ENCODE peak calls at places on chromosomes 3 and 15, in four cellular contexts. K is activated CD4-positive, alpha-beta T cell treated with anti-CD3 and anti-CD28 coated beads for 36 hours; Y is GM10248; U is activated CD4-positive, alpha-beta memory T cell treated with anti-CD3 and anti-CD28 coated beads, Interleukin-2, amount 10 ng/mL, durations not matched to agents 7 days and 5 days. E is an unnamed sample.

GRCh38 chr3:192001217-192001616 is 540.3 kb downstream of the PYDC2 start:
- DNase-seq in K (no peak), U (no peak), Y (no peak), E (no peak)

GRCh38 chr3:38588276-38588971 is 61.1 kb downstream of the SCN5A start:
- DNase-seq in Y (no peak), K (no peak), U (peak; percentile 8), E (no peak)

GRCh38 chr3:69273895-69274294 is 112.0 kb downstream of the FRMD4B start:
- DNase-seq in Y (no peak), K (no peak), U (no peak), E (no peak)

GRCh38 chr3:162641317-162641716 is 1144.7 kb downstream of the OTOL1 start:
- DNase-seq in K (no peak), U (no peak), Y (no peak), E (no peak)

GRCh38 chr3:186512570-186513302 is 31.4 kb downstream of the CRYGS start:
- DNase-seq in K (no peak), U (no peak), Y (peak; percentile 30), E (no peak)

GRCh38 chr3:30315452-30315851 is 290.9 kb upstream of the TGFBR2 start:
- DNase-seq in K (no peak), U (no peak), Y (no peak), E (no peak)

GRCh38 chr15:37931868-37932267 is 2.6 kb upstream of the TMCO5A start:
- DNase-seq in K (no peak), Y (no peak), U (no peak), E (no peak)

GRCh38 chr15:41513282-41514227 is at the start of gene LTK:
- DNase-seq in Y (no peak), U (peak; percentile 46), K (no peak), E (no peak)

GRCh38 chr3:59049671-59050331 is at the start of gene CFAP20DC:
- DNase-seq in K (peak; percentile 97), Y (peak; percentile 92), U (peak; percentile 94), E (peak; percentile 97)

GRCh38 chr15:73994912-73995622 is 551 bp downstream of the PML start:
- DNase-seq in U (peak; percentile 45), K (peak; percentile 39), Y (no peak), E (no peak)

GRCh38 chr3:16060358-16060852 is 114.1 kb upstream of the GALNT15 start:
- DNase-seq in U (no peak), K (no peak), Y (no peak), E (no peak)

GRCh38 chr15:70451861-70452653 is 311.3 kb downstream of the UACA start:
- DNase-seq in K (peak; percentile 60), Y (no peak), U (no peak), E (no peak)

GRCh38 chr3:45751537-45752242 is 44.6 kb downstream of the SLC6A20 start:
- DNase-seq in K (no peak), U (no peak), Y (no peak), E (no peak)

GRCh38 chr3:39196034-39196433 is 3.6 kb upstream of the XIRP1 start:
- DNase-seq in K (no peak), U (no peak), Y (no peak), E (no peak)

GRCh38 chr3:53170325-53171108 is 9.5 kb downstream of the PRKCD start:
- DNase-seq in Y (peak; percentile 78), K (peak; percentile 53), U (peak; percentile 41), E (peak; percentile 70)

GRCh38 chr3:98038241-98038640 is 3.1 kb upstream of the GABRR3 start:
- DNase-seq in U (no peak), K (no peak), Y (no peak), E (no peak)

GRCh38 chr3:66386011-66386924 is 114.6 kb downstream of the LRIG1 start:
- DNase-seq in Y (peak; percentile 79), U (no peak), K (no peak), E (peak; percentile 42)

GRCh38 chr3:192901435-192901834 is 16.2 kb downstream of the MB21D2 start:
- DNase-seq in Y (no peak), U (no peak), K (no peak), E (no peak)

GRCh38 chr3:120855665-120856437 is 52.2 kb upstream of the STXBP5L start:
- DNase-seq in K (no peak), Y (no peak), U (no peak), E (no peak)

GRCh38 chr3:16474304-16474703 is 39.2 kb downstream of the RFTN1 start:
- DNase-seq in U (no peak), K (no peak), Y (no peak), E (no peak)

GRCh38 chr3:49780080-49780967 is 6.0 kb downstream of the IP6K1 start:
- DNase-seq in U (no peak), K (no peak), Y (no peak), E (no peak)

GRCh38 chr3:45508659-45509037 is 85.9 kb upstream of the LIMD1 start:
- DNase-seq in K (no peak), U (no peak), Y (no peak), E (no peak)

GRCh38 chr15:40928975-40929729 is at the start of gene DLL4:
- DNase-seq in U (peak; percentile 42), Y (peak; percentile 63), K (peak; percentile 69), E (no peak)

GRCh38 chr3:143775401-143775970 is 72.8 kb downstream of the SLC9A9 start:
- DNase-seq in Y (peak; percentile 61), U (no peak), K (peak; percentile 14), E (peak; percentile 67)

GRCh38 chr3:81726132-81726531 is 35.3 kb downstream of the GBE1 start:
- DNase-seq in K (no peak), U (no peak), Y (no peak), E (no peak)

GRCh38 chr3:195595778-195596531 is 12.2 kb upstream of the APOD start:
- DNase-seq in U (no peak), Y (no peak), K (no peak), E (no peak)

GRCh38 chr3:172856766-172857742 is 106.5 kb downstream of the ECT2 start:
- DNase-seq in K (no peak), U (no peak), Y (no peak), E (no peak)

GRCh38 chr3:44342191-44342790 is 3.7 kb downstream of the TCAIM start:
- DNase-seq in U (no peak), Y (no peak), K (no peak), E (no peak)

GRCh38 chr3:183330881-183331280 is 77.8 kb downstream of the B3GNT5 start:
- DNase-seq in K (no peak), U (no peak), Y (no peak), E (no peak)

E was measured in germinal center.